ENCODE peak calls at places on chromosomes 4 and X, in five cellular contexts. T, S, U, H and J are unnamed samples.

GRCh38 chr4:38902695-38903094 is 35.1 kb downstream of the FAM114A1 start:
- DNase-seq in U (peak; percentile 58), H (no peak), T (no peak), S (no peak), J (no peak)

GRCh38 chr4:36624030-36624429 is 342.6 kb downstream of the DTHD1 start:
- DNase-seq in S (no peak), U (no peak), H (no peak), T (no peak), J (no peak)

GRCh38 chrX:5976332-5976731 is 252.3 kb downstream of the NLGN4X start:
- DNase-seq in S (no peak), T (no peak), U (no peak), H (no peak), J (no peak)

GRCh38 chr4:76850010-76850441 is 47.9 kb downstream of the SOWAHB start:
- DNase-seq in U (peak; percentile 18), H (no peak), T (no peak), S (no peak), J (no peak)

GRCh38 chr4:152594981-152595916 is 59.4 kb upstream of the FBXW7 start:
- DNase-seq in H (no peak), U (no peak), T (no peak), S (no peak), J (no peak)

GRCh38 chr4:103050736-103051436 is 25.7 kb downstream of the SLC9B2 start:
- DNase-seq in U (no peak), T (no peak), H (no peak), S (no peak), J (no peak)

GRCh38 chr4:106358899-106359298 is 9.7 kb downstream of the GIMD1 start:
- DNase-seq in U (no peak), H (no peak), T (no peak), S (no peak), J (no peak)

GRCh38 chr4:156788782-156789181 is 182.8 kb downstream of the PDGFC start:
- DNase-seq in S (no peak), T (no peak), U (no peak), H (no peak), J (no peak)

GRCh38 chr4:149145803-149146202 is 669.8 kb downstream of the IQCM start:
- DNase-seq in S (no peak), U (no peak), T (no peak), H (no peak), J (no peak)

GRCh38 chr4:22764183-22764582 is 71.4 kb downstream of the GBA3 start:
- DNase-seq in S (no peak), U (no peak), T (no peak), H (no peak), J (no peak)

GRCh38 chrX:10166731-10167149 is 10.0 kb downstream of the CLCN4 start:
- DNase-seq in H (peak; percentile 72), U (no peak), T (no peak), S (no peak), J (no peak)

GRCh38 chr4:37146260-37146659 is 98.3 kb upstream of the NWD2 start:
- DNase-seq in S (no peak), T (no peak), U (no peak), H (no peak), J (no peak)

GRCh38 chr4:80412322-80412721 is 76.8 kb downstream of the CFAP299 start:
- DNase-seq in H (no peak), S (no peak), U (no peak), T (no peak), J (no peak)

GRCh38 chrX:38636949-38637819 is 75.8 kb downstream of the TSPAN7 start:
- DNase-seq in T (no peak), U (no peak), S (no peak), H (no peak), J (no peak)

GRCh38 chrX:140091276-140091886 is 126.1 kb upstream of the CXorf66 start:
- DNase-seq in U (no peak), S (peak; percentile 51), H (peak; percentile 67), T (peak; percentile 4), J (no peak)

GRCh38 chr4:83237591-83237990 is 47.0 kb downstream of the COQ2 start:
- DNase-seq in T (no peak), H (no peak), U (no peak), S (no peak), J (no peak)

GRCh38 chrX:71994601-71995000 is 84.0 kb downstream of the NHSL2 start:
- DNase-seq in H (no peak), U (no peak), T (no peak), S (no peak), J (no peak)

GRCh38 chr4:28557755-28558154 is 1697.1 kb downstream of the STIM2 start:
- DNase-seq in S (no peak), H (no peak), T (no peak), U (no peak), J (no peak)

GRCh38 chr4:124738994-124739393 is 26.5 kb upstream of the ANKRD50 start:
- DNase-seq in S (no peak), H (no peak), U (no peak), T (no peak), J (no peak)

GRCh38 chrX:131854586-131854985 is 168.5 kb upstream of the STK26 start:
- DNase-seq in T (no peak), U (peak; percentile 1), S (no peak), H (no peak), J (no peak)

GRCh38 chr4:166045457-166045856 is 172.4 kb downstream of the TLL1 start:
- DNase-seq in U (no peak), S (no peak), T (no peak), H (no peak), J (no peak)

GRCh38 chr4:132384709-132385108 is 764.4 kb upstream of the PCDH10 start:
- DNase-seq in T (no peak), H (no peak), S (no peak), U (no peak), J (no peak)

GRCh38 chr4:38190717-38191178 is 230.6 kb downstream of the PTTG2 start:
- DNase-seq in S (peak; percentile 79), H (no peak), T (no peak), U (no peak), J (no peak)

GRCh38 chrX:70422886-70423336 is at the start of gene GDPD2:
- DNase-seq in U (no peak), H (no peak), S (no peak), T (no peak), J (no peak)

GRCh38 chr4:166733686-166734085 is 500.6 kb downstream of the SPOCK3 start:
- DNase-seq in U (no peak), H (no peak), S (no peak), T (no peak), J (no peak)